ENCODE peak calls at places on chromosomes 12 and 14, in six cellular contexts. D, S, R, K, H and V are unnamed samples.

GRCh38 chr12:80513211-80513610 is 69.2 kb downstream of the PTPRQ start:
- DNase-seq in D (no peak), S (no peak), R (no peak), K (no peak), H (no peak), V (no peak)

GRCh38 chr14:77707355-77707723 is 484 bp downstream of the ALKBH1 start:
- DNase-seq in D (no peak), S (no peak), R (peak), K (peak), H (no peak), V (no peak)

GRCh38 chr12:58541300-58541690 is 379.0 kb downstream of the LRIG3 start:
- DNase-seq in D (no peak), S (no peak), R (no peak), K (no peak), H (no peak), V (no peak)

GRCh38 chr12:24742378-24742777 is 206.5 kb downstream of the BCAT1 start:
- DNase-seq in D (no peak), S (no peak), R (no peak), K (no peak), H (no peak), V (no peak)

GRCh38 chr14:58789106-58789505 is 151.3 kb downstream of the DACT1 start:
- DNase-seq in D (no peak), S (no peak), R (no peak), K (no peak), H (no peak), V (no peak)

GRCh38 chr14:75542585-75543091 is 20.4 kb downstream of the BATF start:
- DNase-seq in D (no peak), S (no peak), R (no peak), K (peak), H (peak), V (no peak)

GRCh38 chr12:4997939-4998338 is 45.7 kb upstream of the KCNA5 start:
- DNase-seq in D (no peak), S (no peak), R (peak), K (peak), H (no peak), V (no peak)

GRCh38 chr14:24481622-24482324 is 26.3 kb downstream of the CMA1 start:
- DNase-seq in D (no peak), S (peak), R (peak), K (no peak), H (no peak), V (no peak)

GRCh38 chr12:28024231-28024995 is 51.9 kb upstream of the PTHLH start:
- DNase-seq in D (no peak), S (no peak), R (peak), K (peak), H (no peak), V (no peak)

GRCh38 chr12:10179871-10180270 is 1.0 kb downstream of the TMEM52B start:
- DNase-seq in D (no peak), S (no peak), R (no peak), K (peak), H (no peak), V (no peak)

GRCh38 chr12:47874316-47874715 is 30.5 kb downstream of the VDR start:
- DNase-seq in D (no peak), S (no peak), R (no peak), K (no peak), H (no peak), V (no peak)

DNA sequence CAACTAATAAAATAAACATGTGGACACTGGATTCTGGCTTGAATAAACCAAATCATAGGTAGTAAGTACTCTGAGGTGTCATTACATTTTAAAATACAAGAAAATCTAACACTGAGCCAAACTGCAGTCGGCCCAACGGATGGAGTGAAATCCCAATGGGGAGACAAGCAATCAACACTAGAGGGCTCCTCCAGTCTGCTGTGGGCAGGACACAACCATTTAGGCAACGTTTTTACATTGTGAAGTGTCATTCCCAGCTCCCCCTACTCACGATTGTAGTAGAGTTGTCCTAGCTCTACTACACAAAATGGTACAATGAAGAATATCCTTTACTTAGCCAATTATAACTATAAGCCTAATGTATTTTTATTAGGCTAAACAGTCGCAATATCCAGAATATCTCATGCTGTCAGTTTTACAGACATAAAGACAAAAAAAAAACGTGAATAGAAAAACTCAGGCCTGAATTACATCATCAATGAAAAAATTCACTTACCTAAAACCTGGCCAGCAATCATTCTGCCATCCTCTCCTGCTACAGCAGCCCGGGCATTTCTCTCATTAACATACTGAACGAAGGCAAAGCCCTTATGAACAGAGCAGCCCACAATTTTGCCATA is 35.7 kb downstream of the HNRNPC start:
- DNase-seq in D (no peak), S (no peak), R (no peak), K (peak), H (no peak), V (no peak)
- H3K27ac ChIP-seq in D (no peak), S (no peak), R (no peak), K (no peak), H (no peak), V (no peak)

GRCh38 chr12:46372852-46373302 is 304 bp upstream of the SLC38A2 start:
- DNase-seq in D (no peak), S (no peak), R (no peak), K (no peak), H (no peak), V (no peak)
- H3K27ac ChIP-seq in D (peak), S (peak), R (peak), K (peak), H (peak), V (peak)

GRCh38 chr12:1881936-1882335 is 36.5 kb downstream of the CACNA2D4 start:
- DNase-seq in D (no peak), S (no peak), R (no peak), K (no peak), H (no peak), V (no peak)

GRCh38 chr12:1884651-1885050 is 33.8 kb downstream of the CACNA2D4 start:
- DNase-seq in D (no peak), S (no peak), R (no peak), K (no peak), H (no peak), V (no peak)

GRCh38 chr12:1882850-1883470 is 35.5 kb downstream of the CACNA2D4 start:
- DNase-seq in D (no peak), S (no peak), R (no peak), K (no peak), H (no peak), V (no peak)

GRCh38 chr12:1882405-1882804 is 36.0 kb downstream of the CACNA2D4 start:
- DNase-seq in D (no peak), S (no peak), R (no peak), K (no peak), H (no peak), V (no peak)

GRCh38 chr12:1883513-1883912 is 34.9 kb downstream of the CACNA2D4 start:
- DNase-seq in D (no peak), S (no peak), R (no peak), K (no peak), H (no peak), V (no peak)
- H3K27ac ChIP-seq in D (no peak), S (no peak), R (no peak), K (no peak), H (no peak), V (no peak)

GRCh38 chr14:100156776-100157175 is 2.7 kb downstream of the DEGS2 start:
- DNase-seq in D (no peak), S (no peak), R (no peak), K (no peak), H (no peak), V (no peak)

GRCh38 chr14:100158566-100159106 is 809 bp downstream of the DEGS2 start:
- DNase-seq in D (no peak), S (no peak), R (no peak), K (no peak), H (no peak), V (no peak)

GRCh38 chr14:100160534-100160916 is 1.1 kb upstream of the DEGS2 start:
- DNase-seq in D (no peak), S (no peak), R (no peak), K (no peak), H (no peak), V (no peak)

GRCh38 chr14:100159107-100159864 is at the start of gene DEGS2:
- DNase-seq in D (no peak), S (no peak), R (no peak), K (no peak), H (peak), V (no peak)

GRCh38 chr14:100159865-100160533 is 554 bp upstream of the DEGS2 start:
- DNase-seq in D (no peak), S (no peak), R (no peak), K (no peak), H (no peak), V (no peak)
- H3K27ac ChIP-seq in D (no peak), S (no peak), R (no peak), K (no peak), H (no peak), V (no peak)

DNA sequence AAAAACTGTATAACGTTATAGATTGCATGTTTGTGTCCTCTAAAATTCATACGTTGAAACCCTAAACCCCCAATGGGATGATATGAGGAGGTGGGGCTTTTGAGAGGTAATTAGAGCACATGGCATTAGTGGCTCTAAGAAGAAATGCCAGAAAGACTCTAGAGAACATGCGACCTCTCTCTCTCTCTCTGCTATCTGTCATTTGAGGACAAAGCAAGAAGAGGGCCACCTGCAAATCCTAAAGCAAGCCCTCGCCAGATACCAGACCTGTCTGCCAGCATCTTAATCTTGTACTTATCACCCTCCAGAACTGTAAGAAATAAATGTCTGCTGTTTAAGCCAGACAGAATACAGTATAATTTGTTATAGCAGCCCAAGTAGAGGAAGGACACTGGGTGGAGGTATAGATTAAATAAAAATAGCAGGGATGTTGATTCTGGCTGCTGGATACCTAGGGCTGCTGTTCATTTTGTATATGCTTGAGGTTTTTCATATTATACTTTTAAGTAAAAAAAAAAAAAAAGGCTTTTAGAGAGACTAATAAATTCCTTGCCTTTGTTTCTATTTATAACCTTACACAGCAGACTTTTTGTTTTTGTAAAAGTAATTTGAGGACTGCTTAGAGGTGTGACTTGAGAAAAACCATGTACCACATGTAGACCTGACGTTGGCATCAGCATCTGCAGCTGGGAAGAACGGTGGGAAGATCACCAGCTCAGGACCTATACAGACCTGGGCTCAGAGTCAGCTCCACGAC is 26.9 kb downstream of the MOK start:
- DNase-seq in D (no peak), S (no peak), R (no peak), K (no peak), H (no peak), V (no peak)
- H3K27ac ChIP-seq in D (no peak), S (no peak), R (peak), K (no peak), H (no peak), V (no peak)

DNA sequence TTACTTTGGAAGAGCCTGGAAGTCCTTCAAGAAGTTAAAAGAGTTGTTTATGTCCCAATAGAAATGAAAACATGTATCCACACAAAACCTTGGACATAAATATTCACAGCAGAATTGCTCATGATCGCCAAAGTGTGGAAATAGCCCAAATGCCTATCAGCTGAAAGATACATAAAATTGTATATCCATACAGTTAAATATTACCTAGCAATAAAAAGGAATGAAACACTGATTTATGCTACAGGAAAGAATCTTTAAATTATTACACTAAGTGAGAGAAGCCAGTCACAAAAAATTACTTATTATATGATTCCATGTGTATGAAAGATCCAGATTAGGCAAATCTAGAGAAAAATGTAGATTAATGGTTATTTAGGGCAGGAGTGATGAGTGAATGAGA is 337.8 kb upstream of the TMEM132C start:
- DNase-seq in D (no peak), S (no peak), R (no peak), K (no peak), H (no peak), V (no peak)
- H3K27ac ChIP-seq in D (no peak), S (no peak), R (peak), K (no peak), H (no peak), V (no peak)

GRCh38 chr14:20551606-20552005 is 9.2 kb downstream of the RNASE9 start:
- DNase-seq in D (no peak), S (no peak), R (no peak), K (no peak), H (no peak), V (no peak)

GRCh38 chr14:20548414-20549158 is 12.3 kb downstream of the RNASE9 start:
- DNase-seq in D (no peak), S (no peak), R (no peak), K (no peak), H (no peak), V (no peak)

GRCh38 chr14:20546877-20547276 is 14.0 kb downstream of the RNASE9 start:
- DNase-seq in D (no peak), S (no peak), R (no peak), K (no peak), H (no peak), V (no peak)
- H3K27ac ChIP-seq in D (no peak), S (no peak), R (no peak), K (no peak), H (no peak), V (no peak)

DNA sequence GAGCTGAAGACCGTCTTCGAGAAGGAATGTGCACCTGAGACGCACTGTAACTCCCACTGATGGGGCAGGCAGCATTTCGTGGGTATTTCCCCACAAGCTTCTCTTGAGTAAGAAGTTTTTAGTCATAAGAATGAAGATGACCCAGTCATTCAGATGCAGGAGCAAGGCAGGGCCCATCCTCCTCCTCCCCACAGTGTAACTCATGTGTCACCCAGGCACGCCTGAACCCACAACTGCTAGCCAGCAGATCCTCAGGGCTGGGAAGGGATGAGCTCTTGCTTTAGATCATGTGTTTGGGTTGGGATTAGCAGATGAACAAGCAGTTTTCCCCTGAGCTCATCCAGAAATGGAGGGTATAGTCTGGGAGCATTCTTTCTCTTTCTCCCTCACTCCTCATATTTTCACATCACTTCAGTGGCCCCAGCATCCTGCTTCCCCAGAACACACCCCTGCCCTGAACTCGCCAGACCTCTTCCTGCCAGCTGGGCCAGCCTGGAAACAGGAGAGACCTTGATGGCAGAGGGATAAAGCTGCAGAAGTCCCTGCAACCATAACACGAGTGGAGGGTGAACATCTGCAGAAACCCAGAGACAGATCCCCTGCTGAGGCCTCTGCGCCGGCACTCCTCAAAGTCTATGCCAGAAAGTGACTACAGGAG is 73.3 kb downstream of the B4GALNT3 start:
- DNase-seq in D (no peak), S (no peak), R (peak), K (no peak), H (no peak), V (no peak)
- H3K27ac ChIP-seq in D (no peak), S (no peak), R (no peak), K (no peak), H (no peak), V (no peak)